ENCODE peak calls at places on chromosomes 1 and 21, in ten cellular contexts. One of them, this sample, is unnamed.

GRCh38 chr1:160161965-160162705 is 10.7 kb downstream of the ATP1A4 start:
- DNase-seq in brain microvascular endothelial cell: peak
- DNase-seq in C1 segment of cervical spinal cord: no peak
- DNase-seq in PC-9: no peak
- DNase-seq in posterior cingulate gyrus: peak
- DNase-seq in CD14-positive monocyte: no peak
- DNase-seq in NCI-H2081: no peak
- DNase-seq in gastrocnemius medialis: no peak
- DNase-seq in EL: peak
- DNase-seq in Caki2: no peak
- DNase-seq in this sample: no peak

GRCh38 chr1:27605796-27606707 is 2.1 kb upstream of the AHDC1 start:
- DNase-seq in Caki2: peak
- DNase-seq in NCI-H2081: peak
- DNase-seq in gastrocnemius medialis: no peak
- DNase-seq in brain microvascular endothelial cell: no peak
- DNase-seq in CD14-positive monocyte: no peak
- DNase-seq in posterior cingulate gyrus: peak
- DNase-seq in C1 segment of cervical spinal cord: peak
- DNase-seq in EL: peak
- DNase-seq in PC-9: no peak
- DNase-seq in this sample: no peak

GRCh38 chr21:34836103-34836932 is 167.5 kb downstream of the CLIC6 start:
- DNase-seq in CD14-positive monocyte: peak
- DNase-seq in brain microvascular endothelial cell: peak
- DNase-seq in gastrocnemius medialis: peak
- DNase-seq in C1 segment of cervical spinal cord: no peak
- DNase-seq in NCI-H2081: no peak
- DNase-seq in EL: peak
- DNase-seq in PC-9: peak
- DNase-seq in Caki2: peak
- DNase-seq in posterior cingulate gyrus: peak
- DNase-seq in this sample: peak

GRCh38 chr1:231460614-231461013 is 38.5 kb upstream of the EGLN1 start:
- DNase-seq in PC-9: no peak
- DNase-seq in EL: no peak
- DNase-seq in C1 segment of cervical spinal cord: no peak
- DNase-seq in gastrocnemius medialis: no peak
- DNase-seq in brain microvascular endothelial cell: peak
- DNase-seq in posterior cingulate gyrus: no peak
- DNase-seq in CD14-positive monocyte: peak
- DNase-seq in NCI-H2081: no peak
- DNase-seq in Caki2: no peak
- DNase-seq in this sample: no peak

GRCh38 chr1:19047373-19047772 is 90.9 kb upstream of the IFFO2 start:
- DNase-seq in EL: no peak
- DNase-seq in posterior cingulate gyrus: peak
- DNase-seq in Caki2: no peak
- DNase-seq in NCI-H2081: no peak
- DNase-seq in gastrocnemius medialis: no peak
- DNase-seq in PC-9: no peak
- DNase-seq in brain microvascular endothelial cell: no peak
- DNase-seq in C1 segment of cervical spinal cord: no peak
- DNase-seq in CD14-positive monocyte: peak
- DNase-seq in this sample: no peak

GRCh38 chr1:109619655-109620395 is at the start of gene AMPD2:
- DNase-seq in EL: peak
- DNase-seq in brain microvascular endothelial cell: peak
- DNase-seq in Caki2: peak
- DNase-seq in NCI-H2081: peak
- DNase-seq in posterior cingulate gyrus: peak
- DNase-seq in CD14-positive monocyte: peak
- DNase-seq in PC-9: peak
- DNase-seq in C1 segment of cervical spinal cord: peak
- DNase-seq in gastrocnemius medialis: peak
- DNase-seq in this sample: peak

GRCh38 chr1:227234998-227235405 is 83.3 kb downstream of the CDC42BPA start:
- DNase-seq in EL: peak
- DNase-seq in brain microvascular endothelial cell: peak
- DNase-seq in gastrocnemius medialis: no peak
- DNase-seq in NCI-H2081: peak
- DNase-seq in posterior cingulate gyrus: no peak
- DNase-seq in C1 segment of cervical spinal cord: no peak
- DNase-seq in PC-9: peak
- DNase-seq in Caki2: peak
- DNase-seq in CD14-positive monocyte: no peak
- DNase-seq in this sample: no peak

GRCh38 chr1:114668373-114668772 is 1.5 kb downstream of the DENND2C start:
- DNase-seq in NCI-H2081: no peak
- DNase-seq in PC-9: no peak
- DNase-seq in CD14-positive monocyte: no peak
- DNase-seq in gastrocnemius medialis: no peak
- DNase-seq in C1 segment of cervical spinal cord: no peak
- DNase-seq in posterior cingulate gyrus: no peak
- DNase-seq in EL: no peak
- DNase-seq in Caki2: no peak
- DNase-seq in brain microvascular endothelial cell: no peak
- DNase-seq in this sample: no peak

GRCh38 chr1:17878837-17879236 is 123.7 kb downstream of the ACTL8 start:
- DNase-seq in posterior cingulate gyrus: no peak
- DNase-seq in brain microvascular endothelial cell: no peak
- DNase-seq in Caki2: no peak
- DNase-seq in CD14-positive monocyte: no peak
- DNase-seq in gastrocnemius medialis: no peak
- DNase-seq in EL: peak
- DNase-seq in C1 segment of cervical spinal cord: no peak
- DNase-seq in PC-9: no peak
- DNase-seq in NCI-H2081: no peak
- DNase-seq in this sample: no peak

GRCh38 chr1:25685211-25685750 is 68.7 kb downstream of the MAN1C1 start:
- DNase-seq in C1 segment of cervical spinal cord: no peak
- DNase-seq in CD14-positive monocyte: no peak
- DNase-seq in brain microvascular endothelial cell: no peak
- DNase-seq in posterior cingulate gyrus: no peak
- DNase-seq in NCI-H2081: no peak
- DNase-seq in PC-9: no peak
- DNase-seq in EL: no peak
- DNase-seq in Caki2: no peak
- DNase-seq in gastrocnemius medialis: no peak
- DNase-seq in this sample: no peak

GRCh38 chr1:164611754-164612642 is 53.0 kb downstream of the PBX1 start:
- DNase-seq in PC-9: peak
- DNase-seq in brain microvascular endothelial cell: peak
- DNase-seq in EL: peak
- DNase-seq in CD14-positive monocyte: no peak
- DNase-seq in C1 segment of cervical spinal cord: no peak
- DNase-seq in gastrocnemius medialis: peak
- DNase-seq in Caki2: peak
- DNase-seq in NCI-H2081: peak
- DNase-seq in posterior cingulate gyrus: no peak
- DNase-seq in this sample: peak

GRCh38 chr1:205668951-205669340 is 11.4 kb downstream of the SLC45A3 start:
- DNase-seq in gastrocnemius medialis: no peak
- DNase-seq in NCI-H2081: no peak
- DNase-seq in CD14-positive monocyte: no peak
- DNase-seq in PC-9: no peak
- DNase-seq in C1 segment of cervical spinal cord: no peak
- DNase-seq in Caki2: no peak
- DNase-seq in brain microvascular endothelial cell: no peak
- DNase-seq in posterior cingulate gyrus: no peak
- DNase-seq in EL: no peak
- DNase-seq in this sample: no peak

GRCh38 chr1:53400761-53401379 is 58.3 kb upstream of the DMRTB1 start:
- DNase-seq in NCI-H2081: no peak
- DNase-seq in EL: no peak
- DNase-seq in PC-9: no peak
- DNase-seq in C1 segment of cervical spinal cord: no peak
- DNase-seq in CD14-positive monocyte: no peak
- DNase-seq in gastrocnemius medialis: no peak
- DNase-seq in brain microvascular endothelial cell: no peak
- DNase-seq in posterior cingulate gyrus: no peak
- DNase-seq in Caki2: no peak
- DNase-seq in this sample: no peak